ENCODE peak calls at places on chromosomes 12 and 14, in four cellular contexts. Y is activated naive CD4-positive, alpha-beta T cell treated with Interleukin-2 at 50 U/mL for 16 hours; E is sigmoid colon; H is testis. I is an unnamed sample.

GRCh38 chr14:29587046-29587445 is 340.6 kb downstream of the PRKD1 start:
- DNase-seq in E (no peak), Y (no peak), H (no peak), I (no peak)

GRCh38 chr14:56194062-56194461 is 75.9 kb downstream of the PELI2 start:
- DNase-seq in E (no peak), Y (no peak), H (no peak), I (no peak)

GRCh38 chr12:6211421-6211869 is 11.2 kb downstream of the CD9 start:
- DNase-seq in H (no peak), E (peak; percentile 81), Y (no peak), I (no peak)

GRCh38 chr12:25811656-25812126 is 146.8 kb upstream of the RASSF8 start:
- DNase-seq in E (no peak), Y (no peak), H (no peak), I (no peak)

GRCh38 chr12:119302334-119303132 is 32.0 kb upstream of the CCDC60 start:
- DNase-seq in Y (no peak), H (no peak), E (no peak), I (peak; percentile 18)

GRCh38 chr12:12612403-12612802 is 727 bp downstream of the CREBL2 start:
- DNase-seq in H (no peak), Y (peak; percentile 12), E (no peak), I (peak; percentile 73)

GRCh38 chr14:77562681-77563080 is 53.8 kb downstream of the SPTLC2 start:
- DNase-seq in E (no peak), H (no peak), Y (no peak), I (no peak)

GRCh38 chr12:57861967-57862366 is 15.4 kb upstream of the CTDSP2 start:
- DNase-seq in Y (no peak), E (no peak), H (no peak), I (no peak)

GRCh38 chr14:37171678-37172023 is 755 bp downstream of the SLC25A21 start:
- DNase-seq in Y (no peak), H (no peak), E (no peak), I (no peak)

GRCh38 chr12:77725611-77726010 is 105.1 kb upstream of the NAV3 start:
- DNase-seq in H (no peak), E (no peak), Y (no peak), I (no peak)

GRCh38 chr12:91098942-91099341 is 12.4 kb downstream of the LUM start:
- DNase-seq in E (peak; percentile 75), Y (no peak), H (peak; percentile 41), I (no peak)

GRCh38 chr14:102086346-102086971 is 385 bp downstream of the HSP90AA1 start:
- DNase-seq in Y (peak; percentile 69), H (peak; percentile 53), E (peak; percentile 77), I (peak; percentile 54)

GRCh38 chr14:97407701-97408407 is 610.7 kb downstream of the VRK1 start:
- DNase-seq in H (no peak), E (no peak), Y (no peak), I (no peak)

GRCh38 chr14:32657081-32657480 is 281.6 kb upstream of the NPAS3 start:
- DNase-seq in E (peak; percentile 62), H (no peak), Y (no peak), I (peak; percentile 77)

GRCh38 chr14:37230551-37231194 is 32.9 kb downstream of the MIPOL1 start:
- DNase-seq in H (peak; percentile 25), Y (no peak), E (no peak), I (peak; percentile 70)

GRCh38 chr12:17976202-17976601 is 113.8 kb downstream of the RERGL start:
- DNase-seq in Y (no peak), E (no peak), H (no peak), I (no peak)

GRCh38 chr14:22099942-22100763 is 426.5 kb upstream of the OR4E1 start:
- DNase-seq in E (peak; percentile 87), H (peak; percentile 84), Y (peak; percentile 54), I (peak; percentile 65)

GRCh38 chr14:106564058-106564643 is 1037.8 kb downstream of the TMEM121 start:
- DNase-seq in H (peak; percentile 75), Y (peak; percentile 65), E (no peak), I (no peak)

GRCh38 chr12:14256555-14257169 is 108.8 kb upstream of the ATF7IP start:
- DNase-seq in E (peak; percentile 90), H (peak; percentile 88), Y (peak; percentile 80), I (peak; percentile 86)

GRCh38 chr12:28872654-28873268 is 276.3 kb upstream of the FAR2 start:
- DNase-seq in E (no peak), H (peak; percentile 70), Y (no peak), I (peak; percentile 62)

GRCh38 chr14:92460916-92461579 is 52.5 kb upstream of the RIN3 start:
- DNase-seq in Y (no peak), E (peak; percentile 68), H (peak; percentile 17), I (no peak)

GRCh38 chr14:91536327-91536726 is 26.2 kb upstream of the PPP4R3A start:
- DNase-seq in Y (no peak), H (no peak), E (no peak), I (no peak)

GRCh38 chr14:64107438-64107837 is 186.7 kb downstream of the ESR2 start:
- DNase-seq in Y (no peak), H (no peak), E (no peak), I (no peak)

GRCh38 chr12:76226956-76227355 is 121.3 kb downstream of the BBS10 start:
- DNase-seq in Y (no peak), E (no peak), H (no peak), I (no peak)

GRCh38 chr12:131058700-131059099 is 105.0 kb downstream of the ADGRD1 start:
- DNase-seq in Y (no peak), H (no peak), E (no peak), I (no peak)

GRCh38 chr12:67512061-67512460 is 136.5 kb upstream of the DYRK2 start:
- DNase-seq in H (no peak), Y (no peak), E (no peak), I (no peak)

GRCh38 chr14:61543946-61544345 is 151.4 kb upstream of the HIF1A start:
- DNase-seq in Y (no peak), E (no peak), H (no peak), I (no peak)

GRCh38 chr14:21894003-21894897 is 220.6 kb upstream of the OR4E1 start:
- DNase-seq in E (no peak), Y (peak; percentile 48), H (peak; percentile 23), I (peak; percentile 7)

GRCh38 chr12:79761341-79761740 is 70.6 kb upstream of the PAWR start:
- DNase-seq in Y (no peak), E (no peak), H (no peak), I (no peak)

GRCh38 chr14:24734917-24735500 is 101.0 kb upstream of the GZMB start:
- DNase-seq in H (peak; percentile 64), E (no peak), Y (no peak), I (peak; percentile 86)

GRCh38 chr12:68904351-68904982 is 28.5 kb downstream of the CPM start:
- DNase-seq in Y (no peak), E (no peak), H (no peak), I (no peak)

I was measured in Ammon's horn.